ENCODE peak calls at places on chromosome 15, in ten cellular contexts. One of them, this sample, is unnamed.

GRCh38 chr15:100772478-100773378 is 106.9 kb upstream of the ALDH1A3 start:
- DNase-seq in endothelial cell: no peak
- DNase-seq in fibroblast of mammary gland: peak
- DNase-seq in KBM-7: no peak
- DNase-seq in NCI-H1417: no peak
- DNase-seq in adipocyte: no peak
- DNase-seq in HFFc6: no peak
- DNase-seq in NCI-H1092 treated with DMSO at 0.1 percent for 48 hours: no peak
- DNase-seq in Right ventricle myocardium superior: no peak
- DNase-seq in GM12892: no peak
- DNase-seq in this sample: no peak

GRCh38 chr15:70095387-70096214 is 2.1 kb downstream of the TLE3 start:
- DNase-seq in endothelial cell: no peak
- DNase-seq in fibroblast of mammary gland: no peak
- DNase-seq in KBM-7: peak
- DNase-seq in NCI-H1417: peak
- DNase-seq in adipocyte: no peak
- DNase-seq in HFFc6: no peak
- DNase-seq in NCI-H1092 treated with DMSO at 0.1 percent for 48 hours: peak
- DNase-seq in Right ventricle myocardium superior: peak
- DNase-seq in GM12892: no peak
- DNase-seq in this sample: no peak

GRCh38 chr15:80183886-80184285 is 31.1 kb downstream of the FAH start:
- DNase-seq in endothelial cell: peak
- DNase-seq in fibroblast of mammary gland: no peak
- DNase-seq in KBM-7: no peak
- DNase-seq in NCI-H1417: no peak
- DNase-seq in adipocyte: no peak
- DNase-seq in HFFc6: no peak
- DNase-seq in NCI-H1092 treated with DMSO at 0.1 percent for 48 hours: no peak
- DNase-seq in Right ventricle myocardium superior: no peak
- DNase-seq in GM12892: no peak
- DNase-seq in this sample: no peak

GRCh38 chr15:70845616-70846360 is 8.2 kb downstream of the LARP6 start:
- DNase-seq in endothelial cell: no peak
- DNase-seq in fibroblast of mammary gland: no peak
- DNase-seq in KBM-7: no peak
- DNase-seq in NCI-H1417: no peak
- DNase-seq in adipocyte: no peak
- DNase-seq in HFFc6: no peak
- DNase-seq in NCI-H1092 treated with DMSO at 0.1 percent for 48 hours: no peak
- DNase-seq in Right ventricle myocardium superior: no peak
- DNase-seq in GM12892: no peak
- DNase-seq in this sample: no peak

GRCh38 chr15:26634319-26634718 is 138.5 kb downstream of the GABRB3 start:
- DNase-seq in endothelial cell: no peak
- DNase-seq in fibroblast of mammary gland: no peak
- DNase-seq in KBM-7: no peak
- DNase-seq in NCI-H1417: no peak
- DNase-seq in adipocyte: no peak
- DNase-seq in HFFc6: no peak
- DNase-seq in NCI-H1092 treated with DMSO at 0.1 percent for 48 hours: no peak
- DNase-seq in Right ventricle myocardium superior: no peak
- DNase-seq in GM12892: no peak
- DNase-seq in this sample: no peak

GRCh38 chr15:79031821-79032220 is 58.8 kb downstream of the RASGRF1 start:
- DNase-seq in endothelial cell: no peak
- DNase-seq in fibroblast of mammary gland: no peak
- DNase-seq in KBM-7: no peak
- DNase-seq in NCI-H1417: no peak
- DNase-seq in adipocyte: no peak
- DNase-seq in HFFc6: no peak
- DNase-seq in NCI-H1092 treated with DMSO at 0.1 percent for 48 hours: no peak
- DNase-seq in Right ventricle myocardium superior: no peak
- DNase-seq in GM12892: no peak
- DNase-seq in this sample: no peak

GRCh38 chr15:74917676-74918075 is 11.0 kb upstream of the FAM219B start:
- DNase-seq in endothelial cell: no peak
- DNase-seq in fibroblast of mammary gland: no peak
- DNase-seq in KBM-7: no peak
- DNase-seq in NCI-H1417: no peak
- DNase-seq in adipocyte: no peak
- DNase-seq in HFFc6: no peak
- DNase-seq in NCI-H1092 treated with DMSO at 0.1 percent for 48 hours: no peak
- DNase-seq in Right ventricle myocardium superior: no peak
- DNase-seq in GM12892: no peak
- DNase-seq in this sample: no peak

GRCh38 chr15:72118400-72118978 is at the start of gene SENP8:
- DNase-seq in endothelial cell: no peak
- DNase-seq in fibroblast of mammary gland: no peak
- DNase-seq in KBM-7: no peak
- DNase-seq in NCI-H1417: peak
- DNase-seq in adipocyte: peak
- DNase-seq in HFFc6: no peak
- DNase-seq in NCI-H1092 treated with DMSO at 0.1 percent for 48 hours: no peak
- DNase-seq in Right ventricle myocardium superior: no peak
- DNase-seq in GM12892: peak
- DNase-seq in this sample: no peak

GRCh38 chr15:80549191-80549590 is 145.0 kb downstream of the ARNT2 start:
- DNase-seq in endothelial cell: no peak
- DNase-seq in fibroblast of mammary gland: peak
- DNase-seq in KBM-7: no peak
- DNase-seq in NCI-H1417: no peak
- DNase-seq in adipocyte: peak
- DNase-seq in HFFc6: peak
- DNase-seq in NCI-H1092 treated with DMSO at 0.1 percent for 48 hours: no peak
- DNase-seq in Right ventricle myocardium superior: no peak
- DNase-seq in GM12892: no peak
- DNase-seq in this sample: peak

GRCh38 chr15:56821721-56822425 is 88.6 kb upstream of the ZNF280D start:
- DNase-seq in endothelial cell: peak
- DNase-seq in fibroblast of mammary gland: peak
- DNase-seq in KBM-7: peak
- DNase-seq in NCI-H1417: peak
- DNase-seq in adipocyte: peak
- DNase-seq in HFFc6: peak
- DNase-seq in NCI-H1092 treated with DMSO at 0.1 percent for 48 hours: peak
- DNase-seq in Right ventricle myocardium superior: no peak
- DNase-seq in GM12892: no peak
- DNase-seq in this sample: peak

GRCh38 chr15:62307551-62307950 is 142.5 kb upstream of the C2CD4B start:
- DNase-seq in endothelial cell: no peak
- DNase-seq in fibroblast of mammary gland: peak
- DNase-seq in KBM-7: no peak
- DNase-seq in NCI-H1417: no peak
- DNase-seq in adipocyte: peak
- DNase-seq in HFFc6: peak
- DNase-seq in NCI-H1092 treated with DMSO at 0.1 percent for 48 hours: no peak
- DNase-seq in Right ventricle myocardium superior: no peak
- DNase-seq in GM12892: no peak
- DNase-seq in this sample: no peak

GRCh38 chr15:80434926-80435720 is 30.9 kb downstream of the ARNT2 start:
- DNase-seq in endothelial cell: no peak
- DNase-seq in fibroblast of mammary gland: no peak
- DNase-seq in KBM-7: no peak
- DNase-seq in NCI-H1417: no peak
- DNase-seq in adipocyte: no peak
- DNase-seq in HFFc6: no peak
- DNase-seq in NCI-H1092 treated with DMSO at 0.1 percent for 48 hours: no peak
- DNase-seq in Right ventricle myocardium superior: no peak
- DNase-seq in GM12892: no peak
- DNase-seq in this sample: no peak

GRCh38 chr15:80929225-80929624 is 60.4 kb downstream of the MESD start:
- DNase-seq in endothelial cell: no peak
- DNase-seq in fibroblast of mammary gland: peak
- DNase-seq in KBM-7: no peak
- DNase-seq in NCI-H1417: no peak
- DNase-seq in adipocyte: peak
- DNase-seq in HFFc6: peak
- DNase-seq in NCI-H1092 treated with DMSO at 0.1 percent for 48 hours: no peak
- DNase-seq in Right ventricle myocardium superior: no peak
- DNase-seq in GM12892: no peak
- DNase-seq in this sample: no peak

GRCh38 chr15:71325461-71325860 is 210.2 kb downstream of the THSD4 start:
- DNase-seq in endothelial cell: no peak
- DNase-seq in fibroblast of mammary gland: peak
- DNase-seq in KBM-7: no peak
- DNase-seq in NCI-H1417: no peak
- DNase-seq in adipocyte: peak
- DNase-seq in HFFc6: peak
- DNase-seq in NCI-H1092 treated with DMSO at 0.1 percent for 48 hours: no peak
- DNase-seq in Right ventricle myocardium superior: no peak
- DNase-seq in GM12892: no peak
- DNase-seq in this sample: peak

GRCh38 chr15:66834863-66835557 is 133.0 kb downstream of the SMAD6 start:
- DNase-seq in endothelial cell: no peak
- DNase-seq in fibroblast of mammary gland: no peak
- DNase-seq in KBM-7: no peak
- DNase-seq in NCI-H1417: no peak
- DNase-seq in adipocyte: no peak
- DNase-seq in HFFc6: no peak
- DNase-seq in NCI-H1092 treated with DMSO at 0.1 percent for 48 hours: no peak
- DNase-seq in Right ventricle myocardium superior: no peak
- DNase-seq in GM12892: no peak
- DNase-seq in this sample: no peak

GRCh38 chr15:99729327-99729726 is 3.9 kb downstream of the LYSMD4 start:
- DNase-seq in endothelial cell: no peak
- DNase-seq in fibroblast of mammary gland: no peak
- DNase-seq in KBM-7: no peak
- DNase-seq in NCI-H1417: no peak
- DNase-seq in adipocyte: no peak
- DNase-seq in HFFc6: no peak
- DNase-seq in NCI-H1092 treated with DMSO at 0.1 percent for 48 hours: no peak
- DNase-seq in Right ventricle myocardium superior: no peak
- DNase-seq in GM12892: no peak
- DNase-seq in this sample: no peak

GRCh38 chr15:69313437-69314000 is 14.8 kb downstream of the PAQR5 start:
- DNase-seq in endothelial cell: no peak
- DNase-seq in fibroblast of mammary gland: no peak
- DNase-seq in KBM-7: peak
- DNase-seq in NCI-H1417: no peak
- DNase-seq in adipocyte: no peak
- DNase-seq in HFFc6: no peak
- DNase-seq in NCI-H1092 treated with DMSO at 0.1 percent for 48 hours: no peak
- DNase-seq in Right ventricle myocardium superior: no peak
- DNase-seq in GM12892: no peak
- DNase-seq in this sample: no peak

GRCh38 chr15:50758712-50759205 is 6.7 kb downstream of the SPPL2A start:
- DNase-seq in endothelial cell: no peak
- DNase-seq in fibroblast of mammary gland: peak
- DNase-seq in KBM-7: no peak
- DNase-seq in NCI-H1417: no peak
- DNase-seq in adipocyte: no peak
- DNase-seq in HFFc6: no peak
- DNase-seq in NCI-H1092 treated with DMSO at 0.1 percent for 48 hours: no peak
- DNase-seq in Right ventricle myocardium superior: no peak
- DNase-seq in GM12892: no peak
- DNase-seq in this sample: no peak

GRCh38 chr15:91940466-91941381 is 87.2 kb downstream of the SLCO3A1 start:
- DNase-seq in endothelial cell: no peak
- DNase-seq in fibroblast of mammary gland: peak
- DNase-seq in KBM-7: no peak
- DNase-seq in NCI-H1417: no peak
- DNase-seq in adipocyte: no peak
- DNase-seq in HFFc6: no peak
- DNase-seq in NCI-H1092 treated with DMSO at 0.1 percent for 48 hours: peak
- DNase-seq in Right ventricle myocardium superior: no peak
- DNase-seq in GM12892: no peak
- DNase-seq in this sample: no peak

GRCh38 chr15:66171891-66172290 is 81.7 kb downstream of the MEGF11 start:
- DNase-seq in endothelial cell: no peak
- DNase-seq in fibroblast of mammary gland: no peak
- DNase-seq in KBM-7: no peak
- DNase-seq in NCI-H1417: no peak
- DNase-seq in adipocyte: no peak
- DNase-seq in HFFc6: no peak
- DNase-seq in NCI-H1092 treated with DMSO at 0.1 percent for 48 hours: no peak
- DNase-seq in Right ventricle myocardium superior: no peak
- DNase-seq in GM12892: no peak
- DNase-seq in this sample: no peak

GRCh38 chr15:63600001-63600645 is 2.9 kb downstream of the FBXL22 start:
- DNase-seq in endothelial cell: no peak
- DNase-seq in fibroblast of mammary gland: no peak
- DNase-seq in KBM-7: no peak
- DNase-seq in NCI-H1417: no peak
- DNase-seq in adipocyte: no peak
- DNase-seq in HFFc6: no peak
- DNase-seq in NCI-H1092 treated with DMSO at 0.1 percent for 48 hours: peak
- DNase-seq in Right ventricle myocardium superior: peak
- DNase-seq in GM12892: no peak
- DNase-seq in this sample: no peak

GRCh38 chr15:101159096-101159935 is 92.5 kb downstream of the CHSY1 start:
- DNase-seq in endothelial cell: no peak
- DNase-seq in fibroblast of mammary gland: no peak
- DNase-seq in KBM-7: no peak
- DNase-seq in NCI-H1417: no peak
- DNase-seq in adipocyte: no peak
- DNase-seq in HFFc6: no peak
- DNase-seq in NCI-H1092 treated with DMSO at 0.1 percent for 48 hours: no peak
- DNase-seq in Right ventricle myocardium superior: no peak
- DNase-seq in GM12892: no peak
- DNase-seq in this sample: no peak

GRCh38 chr15:39786444-39787056 is 3.9 kb upstream of the FSIP1 start:
- DNase-seq in endothelial cell: no peak
- DNase-seq in fibroblast of mammary gland: peak
- DNase-seq in KBM-7: peak
- DNase-seq in NCI-H1417: peak
- DNase-seq in adipocyte: peak
- DNase-seq in HFFc6: peak
- DNase-seq in NCI-H1092 treated with DMSO at 0.1 percent for 48 hours: peak
- DNase-seq in Right ventricle myocardium superior: no peak
- DNase-seq in GM12892: no peak
- DNase-seq in this sample: peak

GRCh38 chr15:57112178-57112577 is 193.7 kb downstream of the TCF12 start:
- DNase-seq in endothelial cell: no peak
- DNase-seq in fibroblast of mammary gland: no peak
- DNase-seq in KBM-7: no peak
- DNase-seq in NCI-H1417: no peak
- DNase-seq in adipocyte: peak
- DNase-seq in HFFc6: no peak
- DNase-seq in NCI-H1092 treated with DMSO at 0.1 percent for 48 hours: no peak
- DNase-seq in Right ventricle myocardium superior: no peak
- DNase-seq in GM12892: no peak
- DNase-seq in this sample: no peak

GRCh38 chr15:52112203-52112750 is 298 bp downstream of the BCL2L10 start:
- DNase-seq in endothelial cell: peak
- DNase-seq in fibroblast of mammary gland: no peak
- DNase-seq in KBM-7: no peak
- DNase-seq in NCI-H1417: no peak
- DNase-seq in adipocyte: peak
- DNase-seq in HFFc6: no peak
- DNase-seq in NCI-H1092 treated with DMSO at 0.1 percent for 48 hours: peak
- DNase-seq in Right ventricle myocardium superior: peak
- DNase-seq in GM12892: peak
- DNase-seq in this sample: no peak

GRCh38 chr15:77807115-77807514 is 174.4 kb upstream of the LINGO1 start:
- DNase-seq in endothelial cell: no peak
- DNase-seq in fibroblast of mammary gland: no peak
- DNase-seq in KBM-7: no peak
- DNase-seq in NCI-H1417: no peak
- DNase-seq in adipocyte: no peak
- DNase-seq in HFFc6: no peak
- DNase-seq in NCI-H1092 treated with DMSO at 0.1 percent for 48 hours: peak
- DNase-seq in Right ventricle myocardium superior: no peak
- DNase-seq in GM12892: no peak
- DNase-seq in this sample: no peak

GRCh38 chr15:41581110-41581509 is 22.1 kb downstream of the TYRO3 start:
- DNase-seq in endothelial cell: no peak
- DNase-seq in fibroblast of mammary gland: no peak
- DNase-seq in KBM-7: peak
- DNase-seq in NCI-H1417: no peak
- DNase-seq in adipocyte: peak
- DNase-seq in HFFc6: no peak
- DNase-seq in NCI-H1092 treated with DMSO at 0.1 percent for 48 hours: no peak
- DNase-seq in Right ventricle myocardium superior: no peak
- DNase-seq in GM12892: no peak
- DNase-seq in this sample: no peak

GRCh38 chr15:58410353-58410752 is 21.4 kb upstream of the LIPC start:
- DNase-seq in endothelial cell: no peak
- DNase-seq in fibroblast of mammary gland: peak
- DNase-seq in KBM-7: peak
- DNase-seq in NCI-H1417: no peak
- DNase-seq in adipocyte: peak
- DNase-seq in HFFc6: no peak
- DNase-seq in NCI-H1092 treated with DMSO at 0.1 percent for 48 hours: no peak
- DNase-seq in Right ventricle myocardium superior: no peak
- DNase-seq in GM12892: no peak
- DNase-seq in this sample: peak

This sample was measured in fibroblast of gingiva.